ENCODE peak calls at places on chromosomes 11 and 22, in nine cellular contexts. T is activated CD8-positive, alpha-beta memory T cell treated with anti-CD3 and anti-CD28 coated beads, Interleukin-2, amount 50 U/mL, for 48 hours; H is SK-N-SH; J is GM18507; I is HTR-8/SVneo; Q is NAMALWA; E is NCI-H1436; U is NCI-H345; A is endothelial cell of umbilical vein. C is an unnamed sample.

GRCh38 chr22:47107431-47107830 is 345.0 kb downstream of the TBC1D22A start:
- DNase-seq in H (no peak), E (no peak), Q (no peak), I (peak; percentile 32), J (no peak), T (no peak), A (peak; percentile 34), U (no peak), C (no peak)

GRCh38 chr22:49546811-49547585 is 280.7 kb downstream of the BRD1 start:
- DNase-seq in A (no peak), Q (no peak), T (no peak), H (no peak), E (no peak), J (no peak), U (peak; percentile 10), I (no peak), C (no peak)

GRCh38 chr11:124837491-124837856 is 27.8 kb upstream of the ROBO3 start:
- DNase-seq in Q (peak; percentile 66), A (peak; percentile 87), H (peak; percentile 70), E (peak; percentile 20), T (no peak), J (peak; percentile 9), U (peak; percentile 72), I (peak; percentile 46), C (peak; percentile 57)

GRCh38 chr11:64090811-64091516 is 55.2 kb downstream of the FLRT1 start:
- DNase-seq in U (peak; percentile 10), Q (no peak), A (no peak), E (peak; percentile 31), I (no peak), J (no peak), T (no peak), H (no peak), C (no peak)

GRCh38 chr22:42833104-42833503 is 24.0 kb downstream of the ARFGAP3 start:
- DNase-seq in H (no peak), T (no peak), U (no peak), J (no peak), E (no peak), A (no peak), Q (no peak), I (no peak), C (no peak)

GRCh38 chr11:68998390-68998911 is 14.6 kb downstream of the MRGPRF start:
- DNase-seq in J (no peak), I (no peak), Q (peak; percentile 28), E (peak; percentile 38), A (peak; percentile 68), H (peak; percentile 89), T (no peak), U (peak; percentile 93), C (peak; percentile 88)

GRCh38 chr22:24554316-24555159 is at the start of gene GUCD1:
- DNase-seq in J (no peak), I (no peak), U (no peak), E (no peak), T (peak; percentile 69), H (no peak), A (peak; percentile 53), Q (peak; percentile 67), C (peak; percentile 26)

GRCh38 chr11:10934293-10934850 is 76.5 kb upstream of the ZBED5 start:
- DNase-seq in Q (peak; percentile 29), I (no peak), U (no peak), A (peak; percentile 10), J (no peak), T (no peak), E (peak; percentile 33), H (no peak), C (no peak)

GRCh38 chr22:38413085-38414008 is 41.7 kb downstream of the KCNJ4 start:
- DNase-seq in T (peak; percentile 45), E (no peak), H (no peak), J (no peak), I (no peak), U (peak; percentile 75), A (no peak), Q (no peak), C (peak; percentile 35)

GRCh38 chr11:60866911-60867870 is at the start of gene ZP1:
- DNase-seq in U (peak; percentile 9), Q (no peak), E (peak; percentile 41), T (peak; percentile 48), I (no peak), J (no peak), H (no peak), A (no peak), C (peak; percentile 14)

GRCh38 chr11:11940551-11940950 is 67.9 kb downstream of the DKK3 start:
- DNase-seq in E (no peak), J (no peak), T (no peak), U (no peak), I (no peak), Q (no peak), A (no peak), H (no peak), C (no peak)

GRCh38 chr11:27201454-27202302 is 161.1 kb downstream of the BBOX1 start:
- DNase-seq in H (peak; percentile 47), J (no peak), T (no peak), I (peak; percentile 78), A (no peak), Q (no peak), E (peak; percentile 73), U (peak; percentile 92), C (peak; percentile 98)

GRCh38 chr11:62416596-62416995 is 2.2 kb upstream of the SCGB1A1 start:
- DNase-seq in U (no peak), Q (no peak), E (no peak), T (no peak), I (no peak), J (no peak), H (no peak), A (no peak), C (no peak)

GRCh38 chr11:23134627-23135026 is 274.4 kb upstream of the CCDC179 start:
- DNase-seq in H (no peak), J (no peak), E (no peak), Q (no peak), T (no peak), A (no peak), I (no peak), U (no peak), C (no peak)

GRCh38 chr22:31284756-31285155 is 7.5 kb downstream of the PIK3IP1 start:
- DNase-seq in J (no peak), U (no peak), E (no peak), I (no peak), Q (no peak), H (no peak), A (peak; percentile 41), T (no peak), C (peak; percentile 13)

GRCh38 chr11:33777906-33778305 is 3.6 kb upstream of the FBXO3 start:
- DNase-seq in Q (no peak), I (no peak), E (no peak), A (no peak), T (no peak), H (no peak), U (no peak), J (no peak), C (no peak)